ENCODE peak calls at places on chromosomes 11 and 22, in ten cellular contexts. One of them, this sample, is unnamed.

GRCh38 chr11:79076526-79077115 is 364.2 kb downstream of the TENM4 start:
- DNase-seq in cardiac muscle cell: peak
- DNase-seq in heart right ventricle: no peak
- DNase-seq in HFF-Myc: no peak
- DNase-seq in heart left ventricle: no peak
- DNase-seq in kidney: no peak
- DNase-seq in osteocyte: no peak
- DNase-seq in GM20000: peak
- DNase-seq in thoracic aorta: no peak
- DNase-seq in HCT116: peak
- DNase-seq in this sample: peak

GRCh38 chr22:38953577-38954413 is 3.6 kb upstream of the APOBEC3A start:
- DNase-seq in cardiac muscle cell: no peak
- DNase-seq in heart right ventricle: no peak
- DNase-seq in HFF-Myc: no peak
- DNase-seq in heart left ventricle: no peak
- DNase-seq in kidney: peak
- DNase-seq in osteocyte: no peak
- DNase-seq in GM20000: peak
- DNase-seq in thoracic aorta: no peak
- DNase-seq in HCT116: no peak
- DNase-seq in this sample: peak

GRCh38 chr11:119061256-119061655 is 4.3 kb upstream of the HYOU1 start:
- DNase-seq in cardiac muscle cell: no peak
- DNase-seq in heart right ventricle: no peak
- DNase-seq in HFF-Myc: no peak
- DNase-seq in heart left ventricle: no peak
- DNase-seq in kidney: no peak
- DNase-seq in osteocyte: no peak
- DNase-seq in GM20000: no peak
- DNase-seq in thoracic aorta: no peak
- DNase-seq in HCT116: no peak
- DNase-seq in this sample: no peak

GRCh38 chr11:86658534-86658933 is 13.9 kb downstream of the ME3 start:
- DNase-seq in cardiac muscle cell: no peak
- DNase-seq in heart right ventricle: no peak
- DNase-seq in HFF-Myc: no peak
- DNase-seq in heart left ventricle: no peak
- DNase-seq in kidney: no peak
- DNase-seq in osteocyte: no peak
- DNase-seq in GM20000: no peak
- DNase-seq in thoracic aorta: no peak
- DNase-seq in HCT116: no peak
- DNase-seq in this sample: no peak

GRCh38 chr11:109606256-109606655 is 184.3 kb downstream of the C11orf87 start:
- DNase-seq in cardiac muscle cell: no peak
- DNase-seq in heart right ventricle: no peak
- DNase-seq in HFF-Myc: no peak
- DNase-seq in heart left ventricle: no peak
- DNase-seq in kidney: no peak
- DNase-seq in osteocyte: no peak
- DNase-seq in GM20000: no peak
- DNase-seq in thoracic aorta: no peak
- DNase-seq in HCT116: no peak
- DNase-seq in this sample: no peak

GRCh38 chr22:33240901-33241300 is 182.7 kb upstream of the SYN3 start:
- DNase-seq in cardiac muscle cell: peak
- DNase-seq in heart right ventricle: no peak
- DNase-seq in HFF-Myc: peak
- DNase-seq in heart left ventricle: no peak
- DNase-seq in kidney: no peak
- DNase-seq in osteocyte: no peak
- DNase-seq in GM20000: no peak
- DNase-seq in thoracic aorta: no peak
- DNase-seq in HCT116: no peak
- DNase-seq in this sample: no peak

GRCh38 chr11:28463826-28464225 is 355.6 kb downstream of the METTL15 start:
- DNase-seq in cardiac muscle cell: no peak
- DNase-seq in heart right ventricle: no peak
- DNase-seq in HFF-Myc: no peak
- DNase-seq in heart left ventricle: no peak
- DNase-seq in kidney: no peak
- DNase-seq in osteocyte: no peak
- DNase-seq in GM20000: no peak
- DNase-seq in thoracic aorta: no peak
- DNase-seq in HCT116: no peak
- DNase-seq in this sample: no peak

GRCh38 chr22:44311855-44312170 is 938 bp downstream of the SHISAL1 start:
- DNase-seq in cardiac muscle cell: peak
- DNase-seq in heart right ventricle: no peak
- DNase-seq in HFF-Myc: no peak
- DNase-seq in heart left ventricle: no peak
- DNase-seq in kidney: no peak
- DNase-seq in osteocyte: no peak
- DNase-seq in GM20000: no peak
- DNase-seq in thoracic aorta: no peak
- DNase-seq in HCT116: no peak
- DNase-seq in this sample: no peak

GRCh38 chr11:71251761-71252433 is 480 bp downstream of the SHANK2 start:
- DNase-seq in cardiac muscle cell: peak
- DNase-seq in heart right ventricle: no peak
- DNase-seq in HFF-Myc: no peak
- DNase-seq in heart left ventricle: no peak
- DNase-seq in kidney: no peak
- DNase-seq in osteocyte: no peak
- DNase-seq in GM20000: peak
- DNase-seq in thoracic aorta: no peak
- DNase-seq in HCT116: no peak
- DNase-seq in this sample: peak

GRCh38 chr11:86688398-86689179 is 16.2 kb upstream of the ME3 start:
- DNase-seq in cardiac muscle cell: peak
- DNase-seq in heart right ventricle: no peak
- DNase-seq in HFF-Myc: no peak
- DNase-seq in heart left ventricle: no peak
- DNase-seq in kidney: no peak
- DNase-seq in osteocyte: no peak
- DNase-seq in GM20000: no peak
- DNase-seq in thoracic aorta: no peak
- DNase-seq in HCT116: no peak
- DNase-seq in this sample: no peak

GRCh38 chr22:39115976-39116621 is 19.1 kb downstream of the APOBEC3H start:
- DNase-seq in cardiac muscle cell: no peak
- DNase-seq in heart right ventricle: no peak
- DNase-seq in HFF-Myc: no peak
- DNase-seq in heart left ventricle: no peak
- DNase-seq in kidney: no peak
- DNase-seq in osteocyte: no peak
- DNase-seq in GM20000: no peak
- DNase-seq in thoracic aorta: no peak
- DNase-seq in HCT116: no peak
- DNase-seq in this sample: no peak

GRCh38 chr11:46296520-46297448 is 19.3 kb downstream of the CREB3L1 start:
- DNase-seq in cardiac muscle cell: peak
- DNase-seq in heart right ventricle: peak
- DNase-seq in HFF-Myc: peak
- DNase-seq in heart left ventricle: peak
- DNase-seq in kidney: peak
- DNase-seq in osteocyte: peak
- DNase-seq in GM20000: no peak
- DNase-seq in thoracic aorta: no peak
- DNase-seq in HCT116: no peak
- DNase-seq in this sample: peak

GRCh38 chr11:125128450-125128849 is 17.0 kb upstream of the TMEM218 start:
- DNase-seq in cardiac muscle cell: peak
- DNase-seq in heart right ventricle: no peak
- DNase-seq in HFF-Myc: no peak
- DNase-seq in heart left ventricle: no peak
- DNase-seq in kidney: no peak
- DNase-seq in osteocyte: no peak
- DNase-seq in GM20000: no peak
- DNase-seq in thoracic aorta: no peak
- DNase-seq in HCT116: no peak
- DNase-seq in this sample: no peak

GRCh38 chr11:125123194-125123946 is 11.9 kb upstream of the TMEM218 start:
- DNase-seq in cardiac muscle cell: no peak
- DNase-seq in heart right ventricle: no peak
- DNase-seq in HFF-Myc: no peak
- DNase-seq in heart left ventricle: no peak
- DNase-seq in kidney: no peak
- DNase-seq in osteocyte: no peak
- DNase-seq in GM20000: no peak
- DNase-seq in thoracic aorta: no peak
- DNase-seq in HCT116: no peak
- DNase-seq in this sample: no peak

GRCh38 chr11:125129316-125129990 is 18.0 kb upstream of the TMEM218 start:
- DNase-seq in cardiac muscle cell: no peak
- DNase-seq in heart right ventricle: no peak
- DNase-seq in HFF-Myc: no peak
- DNase-seq in heart left ventricle: no peak
- DNase-seq in kidney: no peak
- DNase-seq in osteocyte: no peak
- DNase-seq in GM20000: no peak
- DNase-seq in thoracic aorta: no peak
- DNase-seq in HCT116: no peak
- DNase-seq in this sample: no peak

GRCh38 chr11:125123947-125124633 is 12.7 kb upstream of the TMEM218 start:
- DNase-seq in cardiac muscle cell: peak
- DNase-seq in heart right ventricle: peak
- DNase-seq in HFF-Myc: peak
- DNase-seq in heart left ventricle: no peak
- DNase-seq in kidney: peak
- DNase-seq in osteocyte: no peak
- DNase-seq in GM20000: peak
- DNase-seq in thoracic aorta: no peak
- DNase-seq in HCT116: peak
- DNase-seq in this sample: no peak
- TF ChIP-seq CTCF in cardiac muscle cell: peak
- TF ChIP-seq CTCF in heart right ventricle: peak
- TF ChIP-seq CTCF in HFF-Myc: peak
- TF ChIP-seq CTCF in heart left ventricle: peak
- TF ChIP-seq CTCF in kidney: peak
- TF ChIP-seq CTCF in osteocyte: peak
- TF ChIP-seq CTCF in GM20000: peak
- TF ChIP-seq CTCF in thoracic aorta: peak
- TF ChIP-seq CTCF in HCT116: peak
- TF ChIP-seq CTCF in this sample: no peak

DNA sequence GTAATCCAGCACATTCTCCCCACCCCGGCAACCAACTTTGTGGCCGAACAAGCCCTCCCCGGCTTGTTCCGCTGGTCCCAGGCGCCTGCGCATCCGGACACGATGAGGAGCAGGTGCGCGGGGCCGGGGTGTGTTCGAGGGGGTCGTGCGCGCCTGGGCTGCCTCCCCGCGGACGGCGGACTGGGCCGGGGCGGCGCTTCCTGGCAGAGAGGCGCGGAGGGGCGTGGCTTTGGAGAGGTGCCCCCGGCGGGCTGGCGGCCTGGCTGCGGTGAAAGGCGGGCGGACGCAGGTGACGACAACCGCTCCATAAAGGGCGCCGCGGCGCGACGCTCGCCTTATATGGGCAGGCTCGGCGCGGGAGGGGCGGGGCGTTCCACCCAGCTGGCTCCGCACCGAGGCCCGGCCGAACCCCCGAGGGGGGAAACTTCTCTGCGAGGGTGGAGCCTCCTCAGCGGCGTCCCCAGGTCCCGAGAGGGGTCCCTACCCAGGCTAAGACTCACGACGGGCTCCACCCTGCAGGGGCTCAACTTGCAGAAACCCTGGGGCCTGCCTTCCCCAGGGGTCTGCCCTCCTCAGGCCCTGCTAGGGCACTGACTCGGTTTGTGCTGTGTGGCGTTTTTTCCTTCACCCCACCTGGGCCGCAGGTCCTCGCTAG is 26.4 kb downstream of the TXN2 start:
- DNase-seq in cardiac muscle cell: peak
- DNase-seq in heart right ventricle: peak
- DNase-seq in HFF-Myc: no peak
- DNase-seq in heart left ventricle: peak
- DNase-seq in kidney: peak
- DNase-seq in osteocyte: peak
- DNase-seq in GM20000: peak
- DNase-seq in thoracic aorta: peak
- DNase-seq in HCT116: peak
- DNase-seq in this sample: peak
- TF ChIP-seq CTCF in cardiac muscle cell: peak
- TF ChIP-seq CTCF in heart right ventricle: no peak
- TF ChIP-seq CTCF in HFF-Myc: no peak
- TF ChIP-seq CTCF in heart left ventricle: no peak
- TF ChIP-seq CTCF in kidney: no peak
- TF ChIP-seq CTCF in osteocyte: no peak
- TF ChIP-seq CTCF in GM20000: no peak
- TF ChIP-seq CTCF in thoracic aorta: no peak
- TF ChIP-seq CTCF in HCT116: no peak
- TF ChIP-seq CTCF in this sample: no peak

DNA sequence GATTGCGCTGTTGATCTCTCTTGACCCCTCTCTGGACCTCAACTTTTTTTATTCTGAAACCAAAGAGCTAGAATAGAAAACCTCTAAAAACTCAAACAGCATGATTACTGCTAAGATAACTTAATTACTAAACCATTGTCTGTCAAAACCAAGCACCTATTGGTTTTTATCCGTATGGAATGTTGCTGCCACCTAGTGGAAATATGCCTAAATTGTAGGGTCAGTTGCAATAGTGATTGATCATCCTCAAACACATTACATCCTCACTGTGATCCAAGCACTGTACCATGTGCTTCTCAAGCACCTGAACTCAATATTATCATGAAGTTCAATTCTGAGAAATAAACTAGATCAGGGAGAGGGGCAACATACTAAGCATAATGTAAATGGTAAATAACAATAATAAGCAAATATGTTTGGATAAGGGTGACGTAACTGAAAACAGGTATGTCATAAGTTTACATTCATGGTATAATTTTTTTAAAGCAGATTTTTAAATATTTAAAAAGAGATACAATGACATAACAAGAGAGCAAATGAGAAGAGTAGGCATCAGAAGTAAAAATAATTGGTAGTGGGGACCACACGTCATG is 3.8 kb upstream of the OR5A2 start:
- DNase-seq in cardiac muscle cell: peak
- DNase-seq in heart right ventricle: peak
- DNase-seq in HFF-Myc: peak
- DNase-seq in heart left ventricle: no peak
- DNase-seq in kidney: no peak
- DNase-seq in osteocyte: no peak
- DNase-seq in GM20000: peak
- DNase-seq in thoracic aorta: no peak
- DNase-seq in HCT116: peak
- DNase-seq in this sample: peak
- TF ChIP-seq CTCF in cardiac muscle cell: peak
- TF ChIP-seq CTCF in heart right ventricle: peak
- TF ChIP-seq CTCF in HFF-Myc: peak
- TF ChIP-seq CTCF in heart left ventricle: peak
- TF ChIP-seq CTCF in kidney: peak
- TF ChIP-seq CTCF in osteocyte: peak
- TF ChIP-seq CTCF in GM20000: peak
- TF ChIP-seq CTCF in thoracic aorta: no peak
- TF ChIP-seq CTCF in HCT116: peak
- TF ChIP-seq CTCF in this sample: peak

GRCh38 chr22:50724616-50725015 is 13.4 kb upstream of the ACR start:
- DNase-seq in cardiac muscle cell: no peak
- DNase-seq in heart right ventricle: no peak
- DNase-seq in HFF-Myc: no peak
- DNase-seq in heart left ventricle: no peak
- DNase-seq in kidney: peak
- DNase-seq in osteocyte: no peak
- DNase-seq in GM20000: no peak
- DNase-seq in thoracic aorta: no peak
- DNase-seq in HCT116: no peak
- DNase-seq in this sample: no peak
- TF ChIP-seq CTCF in cardiac muscle cell: no peak
- TF ChIP-seq CTCF in heart right ventricle: no peak
- TF ChIP-seq CTCF in HFF-Myc: no peak
- TF ChIP-seq CTCF in heart left ventricle: no peak
- TF ChIP-seq CTCF in kidney: no peak
- TF ChIP-seq CTCF in osteocyte: no peak
- TF ChIP-seq CTCF in GM20000: no peak
- TF ChIP-seq CTCF in thoracic aorta: no peak
- TF ChIP-seq CTCF in HCT116: no peak
- TF ChIP-seq CTCF in this sample: no peak

This sample was measured in Calu3.